ENCODE peak calls at places on chromosomes 2 and 18, in five cellular contexts. G is lung, J is GM23248, E is left ventricle myocardium inferior, S is right cardiac atrium. O is an unnamed sample. For H3K4me1, the result is how much of the 10 kb centered on the place peaks cover.

GRCh38 chr2:133417410-133417809 is 150.9 kb downstream of the NCKAP5 start:
- DNase-seq in G (no peak), S (no peak), E (no peak), J (no peak), O (no peak)

GRCh38 chr2:26679857-26680256 is 12.7 kb upstream of the KCNK3 start:
- DNase-seq in E (no peak), J (no peak), S (no peak), G (no peak), O (no peak)

GRCh38 chr2:112634153-112634873 is 11.4 kb upstream of the SLC20A1 start:
- DNase-seq in S (no peak), E (no peak), G (no peak), J (no peak), O (no peak)

GRCh38 chr2:227322530-227323190 is 2.4 kb upstream of the MFF start:
- DNase-seq in S (no peak), E (no peak), J (no peak), G (no peak), O (no peak)

GRCh38 chr2:191675807-191676667 is 1.9 kb upstream of the NABP1 start:
- DNase-seq in G (no peak), J (no peak), S (peak), E (peak), O (peak)

GRCh38 chr2:71498261-71498701 is 44.9 kb downstream of the DYSF start:
- DNase-seq in G (no peak), J (peak), E (no peak), S (no peak), O (no peak)

GRCh38 chr18:3384664-3385189 is 65.2 kb upstream of the TGIF1 start:
- DNase-seq in J (no peak), E (no peak), S (no peak), G (no peak), O (no peak)

GRCh38 chr2:85435986-85436835 is 17.7 kb downstream of the SH2D6 start:
- DNase-seq in S (peak), J (no peak), E (no peak), G (no peak), O (no peak)

GRCh38 chr18:35131387-35132283 is 90.4 kb downstream of the MAPRE2 start:
- DNase-seq in G (no peak), S (peak), J (no peak), E (no peak), O (no peak)

GRCh38 chr18:5238371-5238758 is 41.3 kb upstream of the AKAIN1 start:
- DNase-seq in J (peak), S (peak), G (peak), E (peak), O (peak)

GRCh38 chr2:43482974-43483373 is 112.9 kb downstream of the THADA start:
- DNase-seq in S (no peak), J (peak), G (no peak), E (no peak), O (peak)

GRCh38 chr2:138078153-138078552 is 113.9 kb downstream of the HNMT start:
- DNase-seq in S (peak), G (no peak), E (no peak), J (peak), O (no peak)

DNA sequence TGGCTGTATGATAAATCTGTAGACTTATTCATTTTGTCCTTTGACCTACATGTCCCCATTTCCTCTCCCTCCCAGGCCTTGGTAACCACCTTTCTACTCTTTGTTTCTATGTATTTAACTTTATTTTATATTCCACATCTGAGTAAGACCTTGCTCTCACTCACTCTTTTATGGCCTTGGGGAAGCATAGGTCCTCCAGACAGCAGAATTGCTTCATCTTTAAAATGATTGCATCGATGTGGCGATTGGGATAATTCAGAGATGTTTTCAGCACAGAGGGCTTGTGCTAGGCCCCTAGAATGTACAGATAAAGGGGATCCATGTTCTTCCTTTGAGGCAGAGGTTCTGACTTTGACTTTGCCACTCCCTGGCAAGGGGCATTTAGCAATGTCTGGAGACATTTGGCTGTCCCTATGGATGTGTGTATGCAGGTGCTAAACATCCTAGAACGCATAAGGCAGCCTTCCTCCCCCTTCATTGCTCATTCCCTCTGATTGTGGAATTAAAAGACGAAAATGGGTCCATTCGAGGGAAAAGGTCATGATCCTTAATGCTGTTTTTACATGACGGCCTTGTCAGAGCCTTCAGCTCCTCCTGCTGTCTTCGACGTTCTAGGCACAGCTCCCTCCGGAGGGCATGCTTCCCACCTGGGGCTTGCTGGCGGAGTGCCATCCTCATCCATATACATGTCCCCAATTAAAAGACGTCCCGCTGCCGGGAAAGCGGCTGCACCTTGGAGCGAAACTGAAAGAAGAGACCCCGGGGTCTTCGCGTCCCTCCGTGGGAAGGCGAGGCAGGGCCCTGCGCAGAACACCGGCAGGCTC is 1.1 kb upstream of the GPR39 start:
- DNase-seq in S (peak), G (no peak), E (no peak), J (peak), O (peak)
- H3K4me3 ChIP-seq in S (peak), G (no peak), E (peak), J (peak), O (no peak)

GRCh38 chr2:176569574-176569973 is 300.3 kb downstream of the MTX2 start:
- DNase-seq in J (no peak), E (no peak), S (no peak), G (no peak), O (no peak)

GRCh38 chr2:176562359-176563043 is 293.3 kb downstream of the MTX2 start:
- DNase-seq in E (no peak), J (peak), G (no peak), S (no peak), O (no peak)

GRCh38 chr2:176565641-176566323 is 296.5 kb downstream of the MTX2 start:
- DNase-seq in E (no peak), S (no peak), J (no peak), G (no peak), O (no peak)

GRCh38 chr2:176566936-176567335 is 297.7 kb downstream of the MTX2 start:
- DNase-seq in G (no peak), S (no peak), E (no peak), J (peak), O (no peak)

GRCh38 chr2:176567361-176567760 is 298.1 kb downstream of the MTX2 start:
- DNase-seq in E (no peak), J (peak), S (no peak), G (no peak), O (no peak)
- H3K27ac ChIP-seq in E (no peak), J (peak), S (no peak), G (no peak), O (no peak)

DNA sequence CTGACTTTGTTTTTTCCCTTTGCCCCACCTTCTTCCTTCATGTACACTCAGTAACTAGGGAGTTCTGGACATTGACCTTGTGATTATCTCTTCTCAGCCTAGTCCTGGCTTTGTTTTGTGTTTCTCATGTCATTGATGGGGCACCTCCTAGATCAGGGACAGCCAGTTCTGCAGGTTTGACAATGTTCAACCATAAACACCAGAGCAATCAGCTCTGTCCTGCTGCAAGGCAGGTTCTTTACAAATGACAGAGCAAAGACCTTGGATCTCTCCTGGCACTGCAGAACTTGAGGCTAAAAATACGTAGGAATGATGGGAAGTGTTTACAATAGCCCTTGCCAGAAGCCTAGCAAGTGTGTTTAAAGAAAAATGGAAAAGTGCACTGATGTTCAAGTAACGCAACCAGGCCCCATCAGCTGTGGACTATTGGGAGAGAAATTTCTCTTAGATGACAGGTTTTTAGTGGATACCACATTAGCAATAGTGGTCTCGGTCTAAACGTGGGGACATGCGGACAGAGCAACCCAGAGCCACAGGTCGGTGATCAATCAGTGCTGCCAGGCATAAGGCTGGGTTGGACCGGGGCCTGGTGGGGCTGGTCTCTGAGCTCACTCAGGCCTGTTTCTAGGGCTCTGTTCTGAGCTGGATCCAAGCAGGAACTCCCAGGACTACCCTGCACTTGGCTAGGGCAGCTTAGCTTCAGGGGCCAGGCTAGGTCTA is 76.8 kb downstream of the SOWAHC start:
- DNase-seq in J (no peak), S (peak), G (no peak), E (peak), O (peak)
- H3K4me1 ChIP-seq in J (under half), S (under half), G (under half), E (under half), O (under half)

GRCh38 chr2:232927793-232928563 is 57.9 kb downstream of the SNORC start:
- DNase-seq in G (no peak), E (no peak), S (no peak), J (peak), O (no peak)
- H3K4me3 ChIP-seq in G (no peak), E (peak), S (peak), J (peak), O (peak)

GRCh38 chr2:5699963-5700362 is 7.8 kb downstream of the SOX11 start:
- DNase-seq in J (no peak), E (no peak), G (no peak), S (no peak), O (no peak)
- H3K27ac ChIP-seq in J (no peak), E (no peak), G (no peak), S (no peak), O (no peak)

DNA sequence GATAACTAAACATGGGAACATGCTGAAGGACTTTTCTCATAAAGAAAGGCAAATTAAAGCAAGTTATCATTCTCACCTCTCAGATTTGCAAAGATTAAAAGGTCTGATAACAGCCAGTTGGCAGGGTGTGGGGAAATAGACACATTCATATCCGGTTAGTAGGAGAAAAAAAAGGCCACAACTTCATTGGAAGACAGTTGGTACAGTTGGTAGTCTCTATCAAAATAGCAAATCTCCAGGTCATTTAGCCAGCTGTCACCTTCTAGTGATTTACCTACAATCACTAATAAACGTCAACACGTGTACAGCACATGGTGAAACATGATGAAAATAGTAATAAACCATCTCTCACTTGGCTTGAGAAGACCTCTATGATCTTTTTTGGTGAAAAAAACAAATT is 16.6 kb downstream of the INPP5D start:
- DNase-seq in G (no peak), E (no peak), J (no peak), S (no peak), O (no peak)
- H3K4me1 ChIP-seq in G (under half), E (under half), J (under half), S (under half), O (under half)

DNA sequence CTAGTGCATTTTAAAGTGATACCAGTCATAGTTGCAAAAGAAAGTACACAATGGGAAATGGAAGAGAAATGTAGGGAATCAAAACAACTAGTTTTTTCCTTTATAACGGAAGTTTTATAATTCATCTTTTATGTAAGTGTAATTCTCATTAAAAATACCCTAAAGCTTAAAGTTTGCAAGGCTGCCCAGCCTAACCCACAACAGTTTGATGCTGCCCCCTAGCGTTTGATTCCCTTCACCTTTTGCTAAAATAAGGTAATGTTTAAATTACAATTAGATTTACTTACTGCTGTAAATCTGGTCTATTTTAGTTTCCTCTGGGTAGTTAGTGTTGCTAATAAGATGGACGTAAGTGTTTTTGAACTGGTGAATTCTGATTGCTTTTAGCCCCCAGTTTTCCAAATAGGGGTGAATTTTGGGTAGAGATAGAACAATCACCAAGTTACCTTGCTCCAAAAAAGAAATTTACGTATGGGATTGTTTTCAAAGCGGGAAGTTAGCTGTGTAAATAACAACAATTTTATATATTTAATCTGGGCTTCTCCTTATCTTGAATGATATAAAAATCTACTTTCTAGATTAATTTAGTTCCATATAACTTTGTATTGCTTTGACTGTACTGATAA is 3.4 kb downstream of the SLC39A10 start:
- DNase-seq in G (peak), J (peak), S (peak), E (peak), O (peak)
- H3K4me3 ChIP-seq in G (no peak), J (peak), S (no peak), E (peak), O (no peak)

DNA sequence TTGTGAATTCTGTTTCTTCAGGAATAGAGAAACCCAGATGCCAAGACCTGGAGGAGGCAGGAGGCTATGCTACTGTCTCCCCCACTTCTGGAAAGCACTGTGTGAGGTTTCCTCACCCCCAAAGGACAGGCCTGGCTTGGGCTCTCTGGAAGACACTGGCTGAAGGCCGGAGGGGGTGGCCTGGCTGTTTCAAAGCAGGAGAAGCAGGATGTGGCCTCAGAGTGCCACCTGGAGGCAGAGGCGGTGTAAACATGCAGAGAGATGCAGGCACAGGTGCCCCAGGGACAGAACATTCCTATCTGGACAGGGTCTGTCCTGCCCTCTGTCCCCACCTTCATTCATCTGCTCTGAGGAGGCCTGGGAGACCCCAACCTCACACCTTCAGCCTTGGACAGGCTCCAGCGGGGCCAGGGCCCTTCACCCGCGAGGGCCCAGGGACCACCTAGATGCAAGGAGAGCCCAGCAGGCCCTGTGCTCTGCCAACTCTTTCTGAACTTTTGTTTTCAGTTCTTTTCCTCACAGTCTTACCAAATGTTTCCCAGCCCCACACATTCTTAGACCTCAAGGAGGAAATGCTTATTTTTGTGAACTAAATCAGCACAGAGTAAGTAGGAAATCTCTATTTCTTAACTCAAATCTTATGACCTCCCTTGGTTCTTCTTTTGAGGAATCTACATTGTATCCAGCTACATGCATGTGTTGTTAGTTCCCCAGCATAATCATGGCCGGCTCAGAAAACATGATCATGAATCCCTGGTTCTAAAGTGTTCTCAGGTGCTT is 79.2 kb downstream of the LONRF2 start:
- DNase-seq in J (peak), S (peak), G (peak), E (peak), O (peak)
- H3K27ac ChIP-seq in J (no peak), S (no peak), G (no peak), E (no peak), O (no peak)